ENCODE peak calls at places on chromosome 20, in five cellular contexts. One of them, this sample, is unnamed.

GRCh38 chr20:1417273-1417672 is 24.4 kb upstream of the FKBP1A start:
- DNase-seq in gastrocnemius medialis: no peak
- DNase-seq in ovary: no peak
- DNase-seq in uterus: no peak
- DNase-seq in HCT116: peak
- DNase-seq in this sample: no peak

GRCh38 chr20:61499859-61500258 is 247.8 kb downstream of the CDH4 start:
- DNase-seq in gastrocnemius medialis: no peak
- DNase-seq in ovary: no peak
- DNase-seq in uterus: no peak
- DNase-seq in HCT116: no peak
- DNase-seq in this sample: no peak

GRCh38 chr20:52924411-52925271 is 47.5 kb upstream of the TSHZ2 start:
- DNase-seq in gastrocnemius medialis: no peak
- DNase-seq in ovary: no peak
- DNase-seq in uterus: no peak
- DNase-seq in HCT116: no peak
- DNase-seq in this sample: no peak

GRCh38 chr20:60454491-60454890 is 496.3 kb downstream of the CDH26 start:
- DNase-seq in gastrocnemius medialis: no peak
- DNase-seq in ovary: no peak
- DNase-seq in uterus: no peak
- DNase-seq in HCT116: no peak
- DNase-seq in this sample: no peak

GRCh38 chr20:14963262-14963663 is 625.9 kb upstream of the FLRT3 start:
- DNase-seq in gastrocnemius medialis: no peak
- DNase-seq in ovary: no peak
- DNase-seq in uterus: no peak
- DNase-seq in HCT116: peak
- DNase-seq in this sample: no peak

GRCh38 chr20:4957939-4958362 is 43.4 kb downstream of the SLC23A2 start:
- DNase-seq in gastrocnemius medialis: no peak
- DNase-seq in ovary: no peak
- DNase-seq in uterus: no peak
- DNase-seq in HCT116: no peak
- DNase-seq in this sample: no peak

GRCh38 chr20:62020935-62021701 is 44.6 kb downstream of the TAF4 start:
- DNase-seq in gastrocnemius medialis: peak
- DNase-seq in ovary: peak
- DNase-seq in uterus: peak
- DNase-seq in HCT116: no peak
- DNase-seq in this sample: no peak

GRCh38 chr20:56359212-56360132 is 698 bp downstream of the FAM210B start:
- DNase-seq in gastrocnemius medialis: peak
- DNase-seq in ovary: peak
- DNase-seq in uterus: peak
- DNase-seq in HCT116: no peak
- DNase-seq in this sample: peak

GRCh38 chr20:54625497-54625896 is 150.1 kb downstream of the DOK5 start:
- DNase-seq in gastrocnemius medialis: no peak
- DNase-seq in ovary: no peak
- DNase-seq in uterus: no peak
- DNase-seq in HCT116: no peak
- DNase-seq in this sample: no peak

GRCh38 chr20:35901678-35902544 is 52.4 kb downstream of the SCAND1 start:
- DNase-seq in gastrocnemius medialis: no peak
- DNase-seq in ovary: no peak
- DNase-seq in uterus: no peak
- DNase-seq in HCT116: peak
- DNase-seq in this sample: no peak

GRCh38 chr20:16455296-16455695 is 118.0 kb downstream of the KIF16B start:
- DNase-seq in gastrocnemius medialis: no peak
- DNase-seq in ovary: no peak
- DNase-seq in uterus: no peak
- DNase-seq in HCT116: no peak
- DNase-seq in this sample: no peak

GRCh38 chr20:35093245-35093884 is 758 bp upstream of the TRPC4AP start:
- DNase-seq in gastrocnemius medialis: no peak
- DNase-seq in ovary: no peak
- DNase-seq in uterus: no peak
- DNase-seq in HCT116: no peak
- DNase-seq in this sample: no peak

GRCh38 chr20:31808481-31808880 is 10.7 kb upstream of the MYLK2 start:
- DNase-seq in gastrocnemius medialis: no peak
- DNase-seq in ovary: no peak
- DNase-seq in uterus: no peak
- DNase-seq in HCT116: no peak
- DNase-seq in this sample: no peak

GRCh38 chr20:54368578-54368977 is 106.8 kb upstream of the DOK5 start:
- DNase-seq in gastrocnemius medialis: no peak
- DNase-seq in ovary: no peak
- DNase-seq in uterus: no peak
- DNase-seq in HCT116: no peak
- DNase-seq in this sample: no peak

GRCh38 chr20:64130876-64131275 is 23.5 kb upstream of the NPBWR2 start:
- DNase-seq in gastrocnemius medialis: no peak
- DNase-seq in ovary: no peak
- DNase-seq in uterus: no peak
- DNase-seq in HCT116: no peak
- DNase-seq in this sample: peak

GRCh38 chr20:53028337-53029007 is 56.3 kb downstream of the TSHZ2 start:
- DNase-seq in gastrocnemius medialis: no peak
- DNase-seq in ovary: no peak
- DNase-seq in uterus: no peak
- DNase-seq in HCT116: no peak
- DNase-seq in this sample: no peak

GRCh38 chr20:59935457-59936185 is 2.2 kb upstream of the SYCP2 start:
- DNase-seq in gastrocnemius medialis: no peak
- DNase-seq in ovary: no peak
- DNase-seq in uterus: no peak
- DNase-seq in HCT116: no peak
- DNase-seq in this sample: no peak

GRCh38 chr20:57210054-57210910 is 56.2 kb downstream of the BMP7 start:
- DNase-seq in gastrocnemius medialis: no peak
- DNase-seq in ovary: no peak
- DNase-seq in uterus: no peak
- DNase-seq in HCT116: no peak
- DNase-seq in this sample: no peak

GRCh38 chr20:5041433-5041832 is 40.1 kb upstream of the SLC23A2 start:
- DNase-seq in gastrocnemius medialis: no peak
- DNase-seq in ovary: peak
- DNase-seq in uterus: no peak
- DNase-seq in HCT116: no peak
- DNase-seq in this sample: no peak

GRCh38 chr20:19935842-19936241 is 81.3 kb upstream of the NAA20 start:
- DNase-seq in gastrocnemius medialis: no peak
- DNase-seq in ovary: no peak
- DNase-seq in uterus: no peak
- DNase-seq in HCT116: no peak
- DNase-seq in this sample: peak

GRCh38 chr20:19936801-19937583 is 80.2 kb upstream of the NAA20 start:
- DNase-seq in gastrocnemius medialis: no peak
- DNase-seq in ovary: no peak
- DNase-seq in uterus: no peak
- DNase-seq in HCT116: no peak
- DNase-seq in this sample: no peak

GRCh38 chr20:19937651-19938420 is 79.3 kb upstream of the NAA20 start:
- DNase-seq in gastrocnemius medialis: no peak
- DNase-seq in ovary: no peak
- DNase-seq in uterus: no peak
- DNase-seq in HCT116: no peak
- DNase-seq in this sample: no peak

GRCh38 chr20:19932170-19932667 is 84.9 kb upstream of the NAA20 start:
- DNase-seq in gastrocnemius medialis: peak
- DNase-seq in ovary: no peak
- DNase-seq in uterus: peak
- DNase-seq in HCT116: no peak
- DNase-seq in this sample: peak

DNA sequence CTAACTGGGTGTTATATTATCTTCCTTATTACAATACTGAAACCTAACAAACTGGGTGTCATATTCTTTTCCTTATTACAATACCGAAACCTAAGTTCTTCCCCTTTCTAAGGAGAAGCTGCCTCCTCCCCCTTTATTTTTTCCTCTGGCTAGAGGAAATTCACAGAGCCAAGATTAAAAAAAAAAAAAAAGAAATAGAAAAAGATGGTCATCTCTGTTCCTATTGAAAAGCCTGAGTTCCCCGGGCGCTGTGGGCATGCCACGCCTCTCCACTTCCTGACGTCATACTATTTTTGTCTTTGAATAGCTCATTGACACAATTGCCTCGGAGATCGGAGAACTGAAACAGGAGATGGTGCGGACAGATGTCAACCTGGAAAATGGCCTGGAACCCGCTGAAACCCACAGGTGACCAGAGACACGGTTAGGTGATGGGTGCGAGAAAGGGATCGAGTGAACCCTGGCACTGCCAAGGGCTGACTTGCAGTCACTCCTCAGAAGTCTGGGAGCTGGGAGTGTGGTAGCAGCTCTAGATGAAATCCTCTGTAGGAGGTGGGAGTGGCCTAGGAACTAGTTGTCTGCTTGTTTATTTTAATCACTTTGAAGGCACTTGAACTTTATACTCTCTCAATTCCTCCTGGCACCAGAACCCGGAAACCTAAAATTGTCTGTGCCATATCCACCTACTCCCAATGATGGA is 82.2 kb upstream of the NAA20 start:
- DNase-seq in gastrocnemius medialis: peak
- DNase-seq in ovary: no peak
- DNase-seq in uterus: peak
- DNase-seq in HCT116: no peak
- DNase-seq in this sample: peak
- TF ChIP-seq POLR2A in gastrocnemius medialis: peak
- TF ChIP-seq POLR2A in ovary: no peak
- TF ChIP-seq POLR2A in uterus: no peak
- TF ChIP-seq POLR2A in HCT116: no peak
- TF ChIP-seq POLR2A in this sample: no peak

GRCh38 chr20:3786665-3787639 is at the start of gene CENPB:
- DNase-seq in gastrocnemius medialis: peak
- DNase-seq in ovary: peak
- DNase-seq in uterus: peak
- DNase-seq in HCT116: peak
- DNase-seq in this sample: peak

GRCh38 chr20:3785240-3786125 is 1.1 kb downstream of the CENPB start:
- DNase-seq in gastrocnemius medialis: no peak
- DNase-seq in ovary: no peak
- DNase-seq in uterus: no peak
- DNase-seq in HCT116: no peak
- DNase-seq in this sample: peak

GRCh38 chr20:3784863-3785239 is 1.7 kb downstream of the CENPB start:
- DNase-seq in gastrocnemius medialis: no peak
- DNase-seq in ovary: no peak
- DNase-seq in uterus: no peak
- DNase-seq in HCT116: no peak
- DNase-seq in this sample: no peak

GRCh38 chr20:3784226-3784853 is 2.2 kb downstream of the CENPB start:
- DNase-seq in gastrocnemius medialis: no peak
- DNase-seq in ovary: no peak
- DNase-seq in uterus: no peak
- DNase-seq in HCT116: no peak
- DNase-seq in this sample: no peak

DNA sequence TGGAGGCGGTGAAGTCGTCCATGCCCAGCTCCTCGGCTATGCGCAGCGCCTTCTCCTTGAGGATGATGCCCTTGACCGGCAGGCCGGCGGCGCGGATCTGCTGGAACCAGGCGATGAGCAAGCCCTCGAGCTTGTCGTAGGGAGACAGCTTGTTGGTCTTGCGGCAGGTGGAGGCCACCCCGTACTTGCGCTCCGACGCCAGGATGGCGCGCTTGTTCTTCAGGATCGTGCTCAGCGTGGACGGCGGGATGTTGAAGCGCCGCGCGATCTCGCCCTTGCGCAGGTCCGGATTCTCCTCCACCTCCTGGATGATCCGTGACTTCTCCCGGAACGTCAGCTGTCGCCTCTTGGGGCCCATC is 435 bp downstream of the CENPB start:
- DNase-seq in gastrocnemius medialis: peak
- DNase-seq in ovary: peak
- DNase-seq in uterus: no peak
- DNase-seq in HCT116: no peak
- DNase-seq in this sample: no peak
- TF ChIP-seq POLR2A in gastrocnemius medialis: no peak
- TF ChIP-seq POLR2A in ovary: no peak
- TF ChIP-seq POLR2A in uterus: no peak
- TF ChIP-seq POLR2A in HCT116: no peak
- TF ChIP-seq POLR2A in this sample: no peak

GRCh38 chr20:17958326-17959256 is 10.0 kb downstream of the SNX5 start:
- DNase-seq in gastrocnemius medialis: no peak
- DNase-seq in ovary: no peak
- DNase-seq in uterus: no peak
- DNase-seq in HCT116: no peak
- DNase-seq in this sample: no peak
- TF ChIP-seq POLR2A in gastrocnemius medialis: no peak
- TF ChIP-seq POLR2A in ovary: no peak
- TF ChIP-seq POLR2A in uterus: no peak
- TF ChIP-seq POLR2A in HCT116: no peak
- TF ChIP-seq POLR2A in this sample: no peak

GRCh38 chr20:407097-407952 is 774 bp upstream of the RBCK1 start:
- DNase-seq in gastrocnemius medialis: peak
- DNase-seq in ovary: peak
- DNase-seq in uterus: peak
- DNase-seq in HCT116: peak
- DNase-seq in this sample: peak

GRCh38 chr20:406200-407096 is 1.7 kb upstream of the RBCK1 start:
- DNase-seq in gastrocnemius medialis: no peak
- DNase-seq in ovary: no peak
- DNase-seq in uterus: no peak
- DNase-seq in HCT116: no peak
- DNase-seq in this sample: no peak

GRCh38 chr20:409697-410559 is 1.8 kb downstream of the RBCK1 start:
- DNase-seq in gastrocnemius medialis: peak
- DNase-seq in ovary: no peak
- DNase-seq in uterus: no peak
- DNase-seq in HCT116: no peak
- DNase-seq in this sample: no peak

GRCh38 chr20:408843-409696 is 971 bp downstream of the RBCK1 start:
- DNase-seq in gastrocnemius medialis: no peak
- DNase-seq in ovary: no peak
- DNase-seq in uterus: no peak
- DNase-seq in HCT116: no peak
- DNase-seq in this sample: no peak

GRCh38 chr20:407953-408842 is at the start of gene RBCK1:
- DNase-seq in gastrocnemius medialis: peak
- DNase-seq in ovary: peak
- DNase-seq in uterus: peak
- DNase-seq in HCT116: peak
- DNase-seq in this sample: peak
- TF ChIP-seq POLR2A in gastrocnemius medialis: peak
- TF ChIP-seq POLR2A in ovary: peak
- TF ChIP-seq POLR2A in uterus: peak
- TF ChIP-seq POLR2A in HCT116: peak
- TF ChIP-seq POLR2A in this sample: no peak

This sample was measured in lower leg skin.